ENCODE peak calls at places on chromosomes 2 and 18, in five cellular contexts. C is fibroblast of lung, T is GM23248, B is K562, I is PC-3. V is an unnamed sample.

GRCh38 chr2:7997279-7997678 is 684.6 kb upstream of the ID2 start:
- DNase-seq in C (no peak), T (no peak), B (no peak), I (no peak), V (peak)

GRCh38 chr2:239883326-239884050 is 141.7 kb downstream of the NDUFA10 start:
- DNase-seq in C (no peak), T (no peak), B (no peak), I (no peak), V (no peak)

GRCh38 chr2:197904446-197904845 is 100.1 kb downstream of the PLCL1 start:
- DNase-seq in C (no peak), T (no peak), B (no peak), I (no peak), V (peak)

GRCh38 chr2:171966268-171966667 is 33.5 kb upstream of the METAP1D start:
- DNase-seq in C (no peak), T (no peak), B (no peak), I (no peak), V (no peak)

GRCh38 chr2:242060212-242060835 is 190.8 kb downstream of the RTP5 start:
- DNase-seq in C (peak), T (peak), B (no peak), I (peak), V (no peak)

GRCh38 chr2:117360586-117360985 is 453.9 kb upstream of the DDX18 start:
- DNase-seq in C (no peak), T (no peak), B (no peak), I (peak), V (no peak)

GRCh38 chr18:59454909-59455727 is 96.1 kb upstream of the LMAN1 start:
- DNase-seq in C (no peak), T (no peak), B (no peak), I (no peak), V (no peak)

GRCh38 chr2:37786854-37787253 is 115.4 kb upstream of the CDC42EP3 start:
- DNase-seq in C (no peak), T (no peak), B (no peak), I (no peak), V (no peak)

GRCh38 chr2:56230171-56230570 is 46.4 kb downstream of the CCDC85A start:
- DNase-seq in C (no peak), T (peak), B (no peak), I (peak), V (no peak)

GRCh38 chr2:193894090-193894489 is 1699.4 kb upstream of the TMEFF2 start:
- DNase-seq in C (no peak), T (no peak), B (no peak), I (no peak), V (no peak)
- TF ChIP-seq EZH2 in C (no peak), T (no peak), B (no peak), I (no peak), V (no peak)

DNA sequence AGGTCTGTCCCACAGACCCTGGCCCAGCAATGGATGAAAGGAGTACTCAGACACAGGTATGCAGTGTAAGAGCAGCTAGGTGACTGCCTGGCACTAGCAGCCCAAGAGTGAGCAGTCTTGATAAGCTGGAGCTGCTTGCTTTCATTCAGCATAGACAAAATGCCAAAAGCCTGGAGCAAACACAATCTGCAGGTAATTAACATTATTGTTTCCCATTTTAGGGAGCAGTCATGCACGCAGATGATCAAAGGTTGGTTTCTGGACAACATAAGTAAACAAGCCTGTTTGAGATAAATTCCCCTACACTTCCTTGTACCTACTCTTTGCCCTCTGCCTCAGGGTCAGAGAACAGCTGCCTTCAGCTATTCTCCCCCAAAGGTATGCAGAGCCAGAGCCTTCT is 73.7 kb upstream of the MSTN start:
- DNase-seq in C (no peak), T (no peak), B (no peak), I (no peak), V (no peak)
- H3K9ac ChIP-seq in C (no peak), T (no peak), B (no peak), I (no peak), V (no peak)

DNA sequence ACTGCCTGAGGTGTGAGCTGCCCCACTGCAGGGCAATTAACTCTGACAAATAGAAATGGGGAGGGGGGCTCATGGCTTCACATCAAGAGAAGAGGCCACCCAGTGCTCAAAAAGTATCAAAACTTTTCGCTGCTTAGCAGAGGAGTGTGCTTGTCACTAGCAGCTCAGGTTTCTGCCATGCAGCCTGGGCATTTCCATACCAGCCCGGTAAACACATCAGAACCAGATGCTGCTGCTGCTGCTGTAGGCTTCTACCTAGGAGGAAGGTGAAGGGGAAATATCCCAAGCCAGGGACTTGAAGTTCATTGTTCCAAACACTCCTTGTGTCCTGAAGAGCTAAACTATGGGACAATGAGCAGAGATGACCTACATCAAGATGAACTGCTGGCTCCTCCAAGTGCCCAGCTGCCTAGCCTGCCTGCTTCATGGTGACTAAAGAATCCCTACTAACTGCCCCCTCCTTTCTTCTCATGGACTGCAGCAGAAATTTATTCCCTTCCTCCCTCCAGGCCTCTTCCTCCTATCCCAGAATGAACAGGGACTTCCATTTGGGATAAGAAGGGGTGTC is 16.4 kb downstream of the POU3F3 start:
- DNase-seq in C (no peak), T (no peak), B (no peak), I (no peak), V (no peak)
- TF ChIP-seq EZH2 in C (no peak), T (no peak), B (no peak), I (no peak), V (no peak)

GRCh38 chr2:12430036-12430795 is 286.5 kb upstream of the TRIB2 start:
- DNase-seq in C (peak), T (peak), B (no peak), I (peak), V (no peak)

GRCh38 chr2:12428324-12428723 is 288.4 kb upstream of the TRIB2 start:
- DNase-seq in C (peak), T (no peak), B (no peak), I (no peak), V (no peak)

GRCh38 chr2:12424820-12425219 is 291.9 kb upstream of the TRIB2 start:
- DNase-seq in C (peak), T (no peak), B (no peak), I (no peak), V (no peak)

GRCh38 chr2:12432985-12433640 is 283.6 kb upstream of the TRIB2 start:
- DNase-seq in C (peak), T (peak), B (no peak), I (peak), V (no peak)

DNA sequence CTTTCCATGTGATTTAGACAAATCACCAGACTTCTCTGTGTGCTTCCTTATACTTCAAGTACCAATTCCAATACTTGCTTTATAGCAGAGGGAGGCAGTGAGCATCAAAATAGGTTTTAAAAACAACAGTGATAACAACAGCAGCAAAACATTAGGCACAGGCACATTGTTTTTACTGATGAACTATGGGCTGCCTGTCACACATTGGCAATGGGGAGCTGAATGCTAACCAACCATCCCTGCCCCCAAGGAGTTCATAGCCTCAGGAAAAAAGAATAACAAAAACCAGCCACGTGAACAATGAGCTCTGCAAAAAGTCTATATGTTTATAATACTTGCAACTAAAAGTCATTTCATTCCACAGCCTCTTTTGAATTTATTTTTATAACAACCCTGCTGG is 287.9 kb upstream of the TRIB2 start:
- DNase-seq in C (peak), T (no peak), B (no peak), I (no peak), V (no peak)
- H3K9ac ChIP-seq in C (no peak), T (no peak), B (no peak), I (no peak), V (no peak)